ENCODE peak calls at places on chromosomes 13 and 19, in five cellular contexts. One of them, this sample, is unnamed.

GRCh38 chr19:43872547-43873336 is 45.6 kb downstream of the ZNF283 start:
- DNase-seq in BE2C: no peak
- DNase-seq in nephron progenitor cell: no peak
- DNase-seq in GM20000: no peak
- DNase-seq in adrenal gland: no peak
- DNase-seq in this sample: no peak

GRCh38 chr13:24214528-24214927 is 54.0 kb downstream of the SPATA13 start:
- DNase-seq in GM20000: no peak
- DNase-seq in nephron progenitor cell: no peak
- DNase-seq in BE2C: no peak
- DNase-seq in adrenal gland: no peak
- DNase-seq in this sample: no peak

GRCh38 chr19:2097330-2098327 is 914 bp downstream of the IZUMO4 start:
- DNase-seq in GM20000: peak
- DNase-seq in adrenal gland: peak
- DNase-seq in BE2C: no peak
- DNase-seq in nephron progenitor cell: no peak
- DNase-seq in this sample: no peak

GRCh38 chr19:18906605-18907519 is 10.9 kb upstream of the CERS1 start:
- DNase-seq in adrenal gland: peak
- DNase-seq in BE2C: peak
- DNase-seq in nephron progenitor cell: no peak
- DNase-seq in GM20000: no peak
- DNase-seq in this sample: no peak

GRCh38 chr13:32039488-32040013 is 8.0 kb downstream of the FRY start:
- DNase-seq in adrenal gland: no peak
- DNase-seq in nephron progenitor cell: no peak
- DNase-seq in GM20000: no peak
- DNase-seq in BE2C: no peak
- DNase-seq in this sample: no peak

GRCh38 chr13:43990829-43991228 is 111.1 kb downstream of the LACC1 start:
- DNase-seq in BE2C: no peak
- DNase-seq in GM20000: no peak
- DNase-seq in adrenal gland: no peak
- DNase-seq in nephron progenitor cell: no peak
- DNase-seq in this sample: no peak

GRCh38 chr13:57345526-57345925 is 178.5 kb downstream of the PRR20E start:
- DNase-seq in nephron progenitor cell: no peak
- DNase-seq in BE2C: no peak
- DNase-seq in GM20000: no peak
- DNase-seq in adrenal gland: no peak
- DNase-seq in this sample: no peak

GRCh38 chr13:30065181-30065580 is 214.8 kb upstream of the UBL3 start:
- DNase-seq in GM20000: no peak
- DNase-seq in BE2C: no peak
- DNase-seq in nephron progenitor cell: no peak
- DNase-seq in adrenal gland: no peak
- DNase-seq in this sample: no peak

GRCh38 chr13:25064396-25064795 is 31.5 kb upstream of the PABPC3 start:
- DNase-seq in GM20000: no peak
- DNase-seq in adrenal gland: no peak
- DNase-seq in BE2C: no peak
- DNase-seq in nephron progenitor cell: no peak
- DNase-seq in this sample: no peak

GRCh38 chr13:41196620-41197019 is 2.3 kb upstream of the KBTBD7 start:
- DNase-seq in adrenal gland: no peak
- DNase-seq in nephron progenitor cell: no peak
- DNase-seq in GM20000: no peak
- DNase-seq in BE2C: no peak
- DNase-seq in this sample: no peak

GRCh38 chr13:32639502-32640105 is 53.4 kb downstream of the PDS5B start:
- DNase-seq in BE2C: peak
- DNase-seq in nephron progenitor cell: peak
- DNase-seq in adrenal gland: peak
- DNase-seq in GM20000: peak
- DNase-seq in this sample: peak

GRCh38 chr13:24284876-24285275 is 24.5 kb upstream of the C1QTNF9 start:
- DNase-seq in nephron progenitor cell: no peak
- DNase-seq in GM20000: no peak
- DNase-seq in BE2C: no peak
- DNase-seq in adrenal gland: no peak
- DNase-seq in this sample: no peak

GRCh38 chr13:83731113-83731512 is 151.2 kb downstream of the SLITRK1 start:
- DNase-seq in adrenal gland: no peak
- DNase-seq in GM20000: no peak
- DNase-seq in nephron progenitor cell: no peak
- DNase-seq in BE2C: no peak
- DNase-seq in this sample: no peak

GRCh38 chr19:29988351-29988750 is 46.3 kb downstream of the URI1 start:
- DNase-seq in BE2C: no peak
- DNase-seq in nephron progenitor cell: no peak
- DNase-seq in GM20000: no peak
- DNase-seq in adrenal gland: no peak
- DNase-seq in this sample: no peak

GRCh38 chr13:77853701-77854100 is 64.9 kb downstream of the EDNRB start:
- DNase-seq in adrenal gland: no peak
- DNase-seq in nephron progenitor cell: no peak
- DNase-seq in BE2C: no peak
- DNase-seq in GM20000: no peak
- DNase-seq in this sample: no peak

GRCh38 chr13:33108620-33109019 is 92.4 kb downstream of the KL start:
- DNase-seq in GM20000: no peak
- DNase-seq in adrenal gland: no peak
- DNase-seq in nephron progenitor cell: no peak
- DNase-seq in BE2C: no peak
- DNase-seq in this sample: no peak

GRCh38 chr13:37984357-37984756 is 114.8 kb upstream of the TRPC4 start:
- DNase-seq in BE2C: peak
- DNase-seq in GM20000: no peak
- DNase-seq in adrenal gland: no peak
- DNase-seq in nephron progenitor cell: no peak
- DNase-seq in this sample: no peak

GRCh38 chr13:111245781-111246384 is 74.6 kb upstream of the TEX29 start:
- DNase-seq in adrenal gland: no peak
- DNase-seq in nephron progenitor cell: no peak
- DNase-seq in GM20000: no peak
- DNase-seq in BE2C: no peak
- DNase-seq in this sample: no peak

GRCh38 chr19:48991823-48992570 is 1.1 kb downstream of the GYS1 start:
- DNase-seq in BE2C: no peak
- DNase-seq in GM20000: no peak
- DNase-seq in nephron progenitor cell: no peak
- DNase-seq in adrenal gland: peak
- DNase-seq in this sample: no peak

GRCh38 chr13:74450525-74450845 is 316.3 kb upstream of the KLF12 start:
- DNase-seq in BE2C: no peak
- DNase-seq in adrenal gland: no peak
- DNase-seq in nephron progenitor cell: no peak
- DNase-seq in GM20000: no peak
- DNase-seq in this sample: no peak

GRCh38 chr19:51799311-51799997 is 4.5 kb downstream of the FPR3 start:
- DNase-seq in adrenal gland: peak
- DNase-seq in GM20000: no peak
- DNase-seq in BE2C: peak
- DNase-seq in nephron progenitor cell: no peak
- DNase-seq in this sample: no peak
- TF ChIP-seq CTCF in adrenal gland: no peak
- TF ChIP-seq CTCF in GM20000: no peak
- TF ChIP-seq CTCF in BE2C: no peak
- TF ChIP-seq CTCF in nephron progenitor cell: no peak
- TF ChIP-seq CTCF in this sample: no peak

GRCh38 chr13:113469582-113469981 is 16.3 kb upstream of the ADPRHL1 start:
- DNase-seq in adrenal gland: no peak
- DNase-seq in BE2C: no peak
- DNase-seq in GM20000: no peak
- DNase-seq in nephron progenitor cell: no peak
- DNase-seq in this sample: no peak

GRCh38 chr13:113470073-113470472 is 16.8 kb upstream of the ADPRHL1 start:
- DNase-seq in GM20000: no peak
- DNase-seq in adrenal gland: no peak
- DNase-seq in nephron progenitor cell: no peak
- DNase-seq in BE2C: no peak
- DNase-seq in this sample: no peak

GRCh38 chr13:113466321-113466836 is 13.1 kb upstream of the ADPRHL1 start:
- DNase-seq in nephron progenitor cell: no peak
- DNase-seq in BE2C: no peak
- DNase-seq in adrenal gland: no peak
- DNase-seq in GM20000: no peak
- DNase-seq in this sample: no peak

GRCh38 chr13:113468461-113469147 is 15.3 kb upstream of the ADPRHL1 start:
- DNase-seq in BE2C: no peak
- DNase-seq in GM20000: no peak
- DNase-seq in nephron progenitor cell: peak
- DNase-seq in adrenal gland: no peak
- DNase-seq in this sample: no peak

DNA sequence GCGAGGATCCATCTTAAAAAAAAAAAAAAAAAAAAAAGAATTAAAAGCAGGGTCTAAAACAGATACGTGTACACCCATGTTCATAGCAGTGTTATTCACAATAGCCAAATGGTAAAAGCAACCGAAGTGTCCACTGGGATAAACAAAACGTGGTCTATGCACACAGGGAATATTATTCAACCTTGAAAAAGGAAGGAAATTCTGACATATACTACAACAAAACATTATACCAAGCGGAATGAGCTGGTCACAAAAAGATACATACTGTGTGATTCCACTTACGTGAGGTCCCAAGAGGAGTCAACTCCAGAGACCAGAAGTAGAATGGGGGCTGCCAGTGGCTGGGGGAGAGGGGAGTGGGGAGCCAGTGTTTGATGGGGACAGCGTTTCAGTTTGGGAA is 14.7 kb upstream of the ADPRHL1 start:
- DNase-seq in GM20000: no peak
- DNase-seq in BE2C: no peak
- DNase-seq in adrenal gland: no peak
- DNase-seq in nephron progenitor cell: no peak
- DNase-seq in this sample: no peak
- TF ChIP-seq CTCF in GM20000: no peak
- TF ChIP-seq CTCF in BE2C: no peak
- TF ChIP-seq CTCF in adrenal gland: no peak
- TF ChIP-seq CTCF in nephron progenitor cell: no peak
- TF ChIP-seq CTCF in this sample: no peak

DNA sequence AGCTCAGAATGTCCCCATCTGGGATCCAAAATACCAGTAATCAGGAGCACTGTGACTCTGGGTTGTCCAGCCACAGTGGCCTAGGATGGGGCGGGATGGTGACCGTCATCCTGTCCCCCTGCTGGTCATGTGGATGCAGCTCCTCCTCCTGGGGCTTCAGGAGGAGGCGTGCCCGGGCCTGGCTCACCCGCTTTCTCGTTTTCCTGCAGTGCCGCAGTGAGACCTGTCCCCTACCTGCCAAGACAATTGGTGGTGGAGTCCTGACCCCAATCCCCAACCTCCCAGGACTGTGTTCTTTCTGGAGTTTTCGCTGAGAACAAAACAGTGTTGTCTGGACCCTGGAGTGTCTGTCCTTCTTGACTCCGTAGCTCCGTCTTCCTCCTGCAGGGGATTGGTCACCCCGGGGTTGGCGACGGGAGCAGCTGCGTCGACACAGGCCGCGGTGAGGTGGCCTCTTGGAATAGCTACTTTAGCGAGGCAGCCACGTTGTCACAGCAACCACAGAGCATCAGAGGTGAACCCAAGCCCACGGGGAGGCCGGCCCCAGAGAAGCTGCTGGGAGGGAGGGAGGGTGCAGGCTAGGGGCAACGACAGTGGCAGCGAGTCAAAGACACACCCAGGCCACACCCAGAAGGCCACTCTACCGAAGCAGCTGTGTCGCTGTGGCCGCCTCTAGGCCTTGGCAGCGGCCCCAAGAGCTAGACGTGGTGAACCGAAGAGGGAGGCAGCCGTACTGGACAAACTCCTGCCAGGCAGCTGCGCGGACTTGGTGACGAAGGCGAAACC is 10.1 kb upstream of the EMC10 start:
- DNase-seq in BE2C: peak
- DNase-seq in GM20000: no peak
- DNase-seq in adrenal gland: no peak
- DNase-seq in nephron progenitor cell: peak
- DNase-seq in this sample: no peak
- TF ChIP-seq CTCF in BE2C: peak
- TF ChIP-seq CTCF in GM20000: peak
- TF ChIP-seq CTCF in adrenal gland: no peak
- TF ChIP-seq CTCF in nephron progenitor cell: peak
- TF ChIP-seq CTCF in this sample: no peak

GRCh38 chr19:3234800-3235199 is 10.3 kb downstream of the CELF5 start:
- DNase-seq in BE2C: peak
- DNase-seq in GM20000: no peak
- DNase-seq in nephron progenitor cell: peak
- DNase-seq in adrenal gland: no peak
- DNase-seq in this sample: peak
- TF ChIP-seq CTCF in BE2C: peak
- TF ChIP-seq CTCF in GM20000: peak
- TF ChIP-seq CTCF in nephron progenitor cell: peak
- TF ChIP-seq CTCF in adrenal gland: no peak
- TF ChIP-seq CTCF in this sample: no peak

GRCh38 chr19:38173324-38174041 is 50.5 kb downstream of the DPF1 start:
- DNase-seq in adrenal gland: peak
- DNase-seq in GM20000: no peak
- DNase-seq in BE2C: peak
- DNase-seq in nephron progenitor cell: no peak
- DNase-seq in this sample: no peak

GRCh38 chr19:38180071-38180470 is 44.0 kb downstream of the DPF1 start:
- DNase-seq in GM20000: no peak
- DNase-seq in adrenal gland: no peak
- DNase-seq in BE2C: no peak
- DNase-seq in nephron progenitor cell: no peak
- DNase-seq in this sample: no peak

GRCh38 chr19:38172001-38172400 is 52.0 kb downstream of the DPF1 start:
- DNase-seq in nephron progenitor cell: no peak
- DNase-seq in BE2C: no peak
- DNase-seq in adrenal gland: no peak
- DNase-seq in GM20000: no peak
- DNase-seq in this sample: no peak

GRCh38 chr19:38175422-38175821 is 48.6 kb downstream of the DPF1 start:
- DNase-seq in adrenal gland: no peak
- DNase-seq in BE2C: no peak
- DNase-seq in GM20000: no peak
- DNase-seq in nephron progenitor cell: no peak
- DNase-seq in this sample: no peak
- TF ChIP-seq CTCF in adrenal gland: no peak
- TF ChIP-seq CTCF in BE2C: no peak
- TF ChIP-seq CTCF in GM20000: no peak
- TF ChIP-seq CTCF in nephron progenitor cell: no peak
- TF ChIP-seq CTCF in this sample: no peak

This sample was measured in endothelial cell.